ENCODE peak calls at places on chromosomes 6 and 20, in seven cellular contexts. One of them, this sample, is unnamed.

GRCh38 chr20:2330090-2330695 is 34.4 kb downstream of the TGM3 start:
- DNase-seq in activated CD8-positive, alpha-beta memory T cell treated with anti-CD3 and anti-CD28 coated beads for 24 hours: no peak
- DNase-seq in NCI-H1436: peak; percentile 18
- DNase-seq in hypothalamus: no peak
- DNase-seq in ecto neural progenitor cell: no peak
- DNase-seq in stomach: peak; percentile 66
- DNase-seq in stimulated activated CD4-positive, alpha-beta T cell treated with anti-CD3 and anti-CD28 coated beads, Interleukin-4, amount 100 ng/mL, for 48 hours: no peak
- DNase-seq in this sample: no peak

GRCh38 chr6:8530775-8531435 is 95.6 kb upstream of the SLC35B3 start:
- DNase-seq in activated CD8-positive, alpha-beta memory T cell treated with anti-CD3 and anti-CD28 coated beads for 24 hours: no peak
- DNase-seq in NCI-H1436: no peak
- DNase-seq in hypothalamus: no peak
- DNase-seq in ecto neural progenitor cell: no peak
- DNase-seq in stomach: no peak
- DNase-seq in stimulated activated CD4-positive, alpha-beta T cell treated with anti-CD3 and anti-CD28 coated beads, Interleukin-4, amount 100 ng/mL, for 48 hours: no peak
- DNase-seq in this sample: no peak

GRCh38 chr20:34880095-34880680 is 3.8 kb downstream of the ACSS2 start:
- DNase-seq in activated CD8-positive, alpha-beta memory T cell treated with anti-CD3 and anti-CD28 coated beads for 24 hours: no peak
- DNase-seq in NCI-H1436: no peak
- DNase-seq in hypothalamus: peak; percentile 15
- DNase-seq in ecto neural progenitor cell: no peak
- DNase-seq in stomach: no peak
- DNase-seq in stimulated activated CD4-positive, alpha-beta T cell treated with anti-CD3 and anti-CD28 coated beads, Interleukin-4, amount 100 ng/mL, for 48 hours: no peak
- DNase-seq in this sample: no peak

GRCh38 chr6:149140137-149140909 is 177.2 kb upstream of the TAB2 start:
- DNase-seq in activated CD8-positive, alpha-beta memory T cell treated with anti-CD3 and anti-CD28 coated beads for 24 hours: peak; percentile 76
- DNase-seq in NCI-H1436: no peak
- DNase-seq in hypothalamus: no peak
- DNase-seq in ecto neural progenitor cell: no peak
- DNase-seq in stomach: no peak
- DNase-seq in stimulated activated CD4-positive, alpha-beta T cell treated with anti-CD3 and anti-CD28 coated beads, Interleukin-4, amount 100 ng/mL, for 48 hours: peak; percentile 63
- DNase-seq in this sample: no peak

GRCh38 chr6:163226836-163227485 is 187.6 kb upstream of the QKI start:
- DNase-seq in activated CD8-positive, alpha-beta memory T cell treated with anti-CD3 and anti-CD28 coated beads for 24 hours: no peak
- DNase-seq in NCI-H1436: no peak
- DNase-seq in hypothalamus: no peak
- DNase-seq in ecto neural progenitor cell: no peak
- DNase-seq in stomach: no peak
- DNase-seq in stimulated activated CD4-positive, alpha-beta T cell treated with anti-CD3 and anti-CD28 coated beads, Interleukin-4, amount 100 ng/mL, for 48 hours: no peak
- DNase-seq in this sample: no peak

GRCh38 chr6:100136590-100136989 is 142.6 kb upstream of the MCHR2 start:
- DNase-seq in activated CD8-positive, alpha-beta memory T cell treated with anti-CD3 and anti-CD28 coated beads for 24 hours: no peak
- DNase-seq in NCI-H1436: no peak
- DNase-seq in hypothalamus: no peak
- DNase-seq in ecto neural progenitor cell: no peak
- DNase-seq in stomach: no peak
- DNase-seq in stimulated activated CD4-positive, alpha-beta T cell treated with anti-CD3 and anti-CD28 coated beads, Interleukin-4, amount 100 ng/mL, for 48 hours: no peak
- DNase-seq in this sample: no peak

GRCh38 chr20:32439132-32439829 is 81.2 kb downstream of the ASXL1 start:
- DNase-seq in activated CD8-positive, alpha-beta memory T cell treated with anti-CD3 and anti-CD28 coated beads for 24 hours: peak; percentile 64
- DNase-seq in NCI-H1436: no peak
- DNase-seq in hypothalamus: no peak
- DNase-seq in ecto neural progenitor cell: no peak
- DNase-seq in stomach: no peak
- DNase-seq in stimulated activated CD4-positive, alpha-beta T cell treated with anti-CD3 and anti-CD28 coated beads, Interleukin-4, amount 100 ng/mL, for 48 hours: peak; percentile 32
- DNase-seq in this sample: no peak

GRCh38 chr20:2102585-2103453 is 1.2 kb downstream of the STK35 start:
- DNase-seq in activated CD8-positive, alpha-beta memory T cell treated with anti-CD3 and anti-CD28 coated beads for 24 hours: peak; percentile 95
- DNase-seq in NCI-H1436: peak; percentile 86
- DNase-seq in hypothalamus: peak; percentile 92
- DNase-seq in ecto neural progenitor cell: peak; percentile 91
- DNase-seq in stomach: peak; percentile 86
- DNase-seq in stimulated activated CD4-positive, alpha-beta T cell treated with anti-CD3 and anti-CD28 coated beads, Interleukin-4, amount 100 ng/mL, for 48 hours: peak; percentile 77
- DNase-seq in this sample: peak; percentile 95

GRCh38 chr6:41965429-41966213 is 24.0 kb upstream of the CCND3 start:
- DNase-seq in activated CD8-positive, alpha-beta memory T cell treated with anti-CD3 and anti-CD28 coated beads for 24 hours: peak; percentile 47
- DNase-seq in NCI-H1436: no peak
- DNase-seq in hypothalamus: no peak
- DNase-seq in ecto neural progenitor cell: peak; percentile 80
- DNase-seq in stomach: no peak
- DNase-seq in stimulated activated CD4-positive, alpha-beta T cell treated with anti-CD3 and anti-CD28 coated beads, Interleukin-4, amount 100 ng/mL, for 48 hours: no peak
- DNase-seq in this sample: no peak

GRCh38 chr6:2639876-2640275 is 110.8 kb downstream of the MYLK4 start:
- DNase-seq in activated CD8-positive, alpha-beta memory T cell treated with anti-CD3 and anti-CD28 coated beads for 24 hours: no peak
- DNase-seq in NCI-H1436: no peak
- DNase-seq in hypothalamus: no peak
- DNase-seq in ecto neural progenitor cell: peak; percentile 40
- DNase-seq in stomach: no peak
- DNase-seq in stimulated activated CD4-positive, alpha-beta T cell treated with anti-CD3 and anti-CD28 coated beads, Interleukin-4, amount 100 ng/mL, for 48 hours: no peak
- DNase-seq in this sample: no peak

GRCh38 chr6:125197795-125198269 is 44.3 kb downstream of the TPD52L1 start:
- DNase-seq in activated CD8-positive, alpha-beta memory T cell treated with anti-CD3 and anti-CD28 coated beads for 24 hours: no peak
- DNase-seq in NCI-H1436: no peak
- DNase-seq in hypothalamus: no peak
- DNase-seq in ecto neural progenitor cell: no peak
- DNase-seq in stomach: peak; percentile 87
- DNase-seq in stimulated activated CD4-positive, alpha-beta T cell treated with anti-CD3 and anti-CD28 coated beads, Interleukin-4, amount 100 ng/mL, for 48 hours: no peak
- DNase-seq in this sample: no peak

GRCh38 chr6:158149641-158150040 is 18.4 kb downstream of the SERAC1 start:
- DNase-seq in activated CD8-positive, alpha-beta memory T cell treated with anti-CD3 and anti-CD28 coated beads for 24 hours: no peak
- DNase-seq in NCI-H1436: no peak
- DNase-seq in hypothalamus: no peak
- DNase-seq in ecto neural progenitor cell: no peak
- DNase-seq in stomach: no peak
- DNase-seq in stimulated activated CD4-positive, alpha-beta T cell treated with anti-CD3 and anti-CD28 coated beads, Interleukin-4, amount 100 ng/mL, for 48 hours: no peak
- DNase-seq in this sample: no peak

GRCh38 chr6:41630946-41631345 is 7.3 kb upstream of the MDFI start:
- DNase-seq in activated CD8-positive, alpha-beta memory T cell treated with anti-CD3 and anti-CD28 coated beads for 24 hours: no peak
- DNase-seq in NCI-H1436: no peak
- DNase-seq in hypothalamus: no peak
- DNase-seq in ecto neural progenitor cell: no peak
- DNase-seq in stomach: no peak
- DNase-seq in stimulated activated CD4-positive, alpha-beta T cell treated with anti-CD3 and anti-CD28 coated beads, Interleukin-4, amount 100 ng/mL, for 48 hours: no peak
- DNase-seq in this sample: no peak

GRCh38 chr20:62048346-62048761 is 17.3 kb downstream of the TAF4 start:
- DNase-seq in activated CD8-positive, alpha-beta memory T cell treated with anti-CD3 and anti-CD28 coated beads for 24 hours: no peak
- DNase-seq in NCI-H1436: no peak
- DNase-seq in hypothalamus: no peak
- DNase-seq in ecto neural progenitor cell: no peak
- DNase-seq in stomach: no peak
- DNase-seq in stimulated activated CD4-positive, alpha-beta T cell treated with anti-CD3 and anti-CD28 coated beads, Interleukin-4, amount 100 ng/mL, for 48 hours: no peak
- DNase-seq in this sample: no peak

GRCh38 chr6:26268659-26269402 is 96.2 kb upstream of the BTN3A2 start:
- DNase-seq in activated CD8-positive, alpha-beta memory T cell treated with anti-CD3 and anti-CD28 coated beads for 24 hours: no peak
- DNase-seq in NCI-H1436: no peak
- DNase-seq in hypothalamus: no peak
- DNase-seq in ecto neural progenitor cell: peak; percentile 69
- DNase-seq in stomach: no peak
- DNase-seq in stimulated activated CD4-positive, alpha-beta T cell treated with anti-CD3 and anti-CD28 coated beads, Interleukin-4, amount 100 ng/mL, for 48 hours: no peak
- DNase-seq in this sample: no peak

GRCh38 chr20:20417891-20418676 is 50.2 kb downstream of the INSM1 start:
- DNase-seq in activated CD8-positive, alpha-beta memory T cell treated with anti-CD3 and anti-CD28 coated beads for 24 hours: no peak
- DNase-seq in NCI-H1436: no peak
- DNase-seq in hypothalamus: no peak
- DNase-seq in ecto neural progenitor cell: no peak
- DNase-seq in stomach: no peak
- DNase-seq in stimulated activated CD4-positive, alpha-beta T cell treated with anti-CD3 and anti-CD28 coated beads, Interleukin-4, amount 100 ng/mL, for 48 hours: peak; percentile 18
- DNase-seq in this sample: no peak

GRCh38 chr6:104404377-104404776 is 455.3 kb downstream of the HACE1 start:
- DNase-seq in activated CD8-positive, alpha-beta memory T cell treated with anti-CD3 and anti-CD28 coated beads for 24 hours: no peak
- DNase-seq in NCI-H1436: no peak
- DNase-seq in hypothalamus: no peak
- DNase-seq in ecto neural progenitor cell: no peak
- DNase-seq in stomach: no peak
- DNase-seq in stimulated activated CD4-positive, alpha-beta T cell treated with anti-CD3 and anti-CD28 coated beads, Interleukin-4, amount 100 ng/mL, for 48 hours: no peak
- DNase-seq in this sample: no peak

GRCh38 chr20:62378215-62378614 is 8.7 kb upstream of the RPS21 start:
- DNase-seq in activated CD8-positive, alpha-beta memory T cell treated with anti-CD3 and anti-CD28 coated beads for 24 hours: no peak
- DNase-seq in NCI-H1436: no peak
- DNase-seq in hypothalamus: no peak
- DNase-seq in ecto neural progenitor cell: no peak
- DNase-seq in stomach: no peak
- DNase-seq in stimulated activated CD4-positive, alpha-beta T cell treated with anti-CD3 and anti-CD28 coated beads, Interleukin-4, amount 100 ng/mL, for 48 hours: no peak
- DNase-seq in this sample: no peak

GRCh38 chr6:169626169-169626833 is 75.5 kb downstream of the WDR27 start:
- DNase-seq in activated CD8-positive, alpha-beta memory T cell treated with anti-CD3 and anti-CD28 coated beads for 24 hours: no peak
- DNase-seq in NCI-H1436: no peak
- DNase-seq in hypothalamus: no peak
- DNase-seq in ecto neural progenitor cell: no peak
- DNase-seq in stomach: no peak
- DNase-seq in stimulated activated CD4-positive, alpha-beta T cell treated with anti-CD3 and anti-CD28 coated beads, Interleukin-4, amount 100 ng/mL, for 48 hours: no peak
- DNase-seq in this sample: no peak

GRCh38 chr6:166169549-166170421 is 2.1 kb upstream of the TBXT start:
- DNase-seq in activated CD8-positive, alpha-beta memory T cell treated with anti-CD3 and anti-CD28 coated beads for 24 hours: no peak
- DNase-seq in NCI-H1436: no peak
- DNase-seq in hypothalamus: no peak
- DNase-seq in ecto neural progenitor cell: peak; percentile 52
- DNase-seq in stomach: no peak
- DNase-seq in stimulated activated CD4-positive, alpha-beta T cell treated with anti-CD3 and anti-CD28 coated beads, Interleukin-4, amount 100 ng/mL, for 48 hours: no peak
- DNase-seq in this sample: no peak

GRCh38 chr6:31641370-31641769 is 11.1 kb downstream of the BAG6 start:
- DNase-seq in activated CD8-positive, alpha-beta memory T cell treated with anti-CD3 and anti-CD28 coated beads for 24 hours: no peak
- DNase-seq in NCI-H1436: no peak
- DNase-seq in hypothalamus: no peak
- DNase-seq in ecto neural progenitor cell: no peak
- DNase-seq in stomach: no peak
- DNase-seq in stimulated activated CD4-positive, alpha-beta T cell treated with anti-CD3 and anti-CD28 coated beads, Interleukin-4, amount 100 ng/mL, for 48 hours: no peak
- DNase-seq in this sample: no peak

GRCh38 chr6:151690303-151690702 is 117.2 kb upstream of the ESR1 start:
- DNase-seq in activated CD8-positive, alpha-beta memory T cell treated with anti-CD3 and anti-CD28 coated beads for 24 hours: no peak
- DNase-seq in NCI-H1436: no peak
- DNase-seq in hypothalamus: no peak
- DNase-seq in ecto neural progenitor cell: no peak
- DNase-seq in stomach: no peak
- DNase-seq in stimulated activated CD4-positive, alpha-beta T cell treated with anti-CD3 and anti-CD28 coated beads, Interleukin-4, amount 100 ng/mL, for 48 hours: no peak
- DNase-seq in this sample: no peak

GRCh38 chr20:61436674-61437279 is 184.7 kb downstream of the CDH4 start:
- DNase-seq in activated CD8-positive, alpha-beta memory T cell treated with anti-CD3 and anti-CD28 coated beads for 24 hours: no peak
- DNase-seq in NCI-H1436: no peak
- DNase-seq in hypothalamus: no peak
- DNase-seq in ecto neural progenitor cell: peak; percentile 87
- DNase-seq in stomach: no peak
- DNase-seq in stimulated activated CD4-positive, alpha-beta T cell treated with anti-CD3 and anti-CD28 coated beads, Interleukin-4, amount 100 ng/mL, for 48 hours: no peak
- DNase-seq in this sample: no peak

GRCh38 chr20:20517296-20517695 is 149.4 kb downstream of the INSM1 start:
- DNase-seq in activated CD8-positive, alpha-beta memory T cell treated with anti-CD3 and anti-CD28 coated beads for 24 hours: no peak
- DNase-seq in NCI-H1436: no peak
- DNase-seq in hypothalamus: no peak
- DNase-seq in ecto neural progenitor cell: no peak
- DNase-seq in stomach: no peak
- DNase-seq in stimulated activated CD4-positive, alpha-beta T cell treated with anti-CD3 and anti-CD28 coated beads, Interleukin-4, amount 100 ng/mL, for 48 hours: no peak
- DNase-seq in this sample: no peak

GRCh38 chr6:10166031-10166430 is 248.8 kb downstream of the TFAP2A start:
- DNase-seq in activated CD8-positive, alpha-beta memory T cell treated with anti-CD3 and anti-CD28 coated beads for 24 hours: no peak
- DNase-seq in NCI-H1436: no peak
- DNase-seq in hypothalamus: no peak
- DNase-seq in ecto neural progenitor cell: no peak
- DNase-seq in stomach: no peak
- DNase-seq in stimulated activated CD4-positive, alpha-beta T cell treated with anti-CD3 and anti-CD28 coated beads, Interleukin-4, amount 100 ng/mL, for 48 hours: no peak
- DNase-seq in this sample: no peak

GRCh38 chr20:2140561-2140960 is 38.9 kb downstream of the STK35 start:
- DNase-seq in activated CD8-positive, alpha-beta memory T cell treated with anti-CD3 and anti-CD28 coated beads for 24 hours: no peak
- DNase-seq in NCI-H1436: no peak
- DNase-seq in hypothalamus: no peak
- DNase-seq in ecto neural progenitor cell: no peak
- DNase-seq in stomach: peak; percentile 43
- DNase-seq in stimulated activated CD4-positive, alpha-beta T cell treated with anti-CD3 and anti-CD28 coated beads, Interleukin-4, amount 100 ng/mL, for 48 hours: no peak
- DNase-seq in this sample: no peak

GRCh38 chr6:36427781-36428345 is 14.8 kb downstream of the PXT1 start:
- DNase-seq in activated CD8-positive, alpha-beta memory T cell treated with anti-CD3 and anti-CD28 coated beads for 24 hours: no peak
- DNase-seq in NCI-H1436: no peak
- DNase-seq in hypothalamus: no peak
- DNase-seq in ecto neural progenitor cell: no peak
- DNase-seq in stomach: no peak
- DNase-seq in stimulated activated CD4-positive, alpha-beta T cell treated with anti-CD3 and anti-CD28 coated beads, Interleukin-4, amount 100 ng/mL, for 48 hours: no peak
- DNase-seq in this sample: no peak

GRCh38 chr20:21513881-21514540 is at the start of gene NKX2-2:
- DNase-seq in activated CD8-positive, alpha-beta memory T cell treated with anti-CD3 and anti-CD28 coated beads for 24 hours: no peak
- DNase-seq in NCI-H1436: no peak
- DNase-seq in hypothalamus: peak; percentile 71
- DNase-seq in ecto neural progenitor cell: peak; percentile 54
- DNase-seq in stomach: no peak
- DNase-seq in stimulated activated CD4-positive, alpha-beta T cell treated with anti-CD3 and anti-CD28 coated beads, Interleukin-4, amount 100 ng/mL, for 48 hours: no peak
- DNase-seq in this sample: peak; percentile 32

GRCh38 chr20:38609828-38610227 is 8.2 kb downstream of the ARHGAP40 start:
- DNase-seq in activated CD8-positive, alpha-beta memory T cell treated with anti-CD3 and anti-CD28 coated beads for 24 hours: no peak
- DNase-seq in NCI-H1436: no peak
- DNase-seq in hypothalamus: no peak
- DNase-seq in ecto neural progenitor cell: no peak
- DNase-seq in stomach: no peak
- DNase-seq in stimulated activated CD4-positive, alpha-beta T cell treated with anti-CD3 and anti-CD28 coated beads, Interleukin-4, amount 100 ng/mL, for 48 hours: no peak
- DNase-seq in this sample: no peak

GRCh38 chr6:135022050-135022697 is 32.4 kb downstream of the HBS1L start:
- DNase-seq in activated CD8-positive, alpha-beta memory T cell treated with anti-CD3 and anti-CD28 coated beads for 24 hours: no peak
- DNase-seq in NCI-H1436: no peak
- DNase-seq in hypothalamus: no peak
- DNase-seq in ecto neural progenitor cell: no peak
- DNase-seq in stomach: no peak
- DNase-seq in stimulated activated CD4-positive, alpha-beta T cell treated with anti-CD3 and anti-CD28 coated beads, Interleukin-4, amount 100 ng/mL, for 48 hours: no peak
- DNase-seq in this sample: no peak

GRCh38 chr6:38933426-38933825 is 115.2 kb upstream of the GLP1R start:
- DNase-seq in activated CD8-positive, alpha-beta memory T cell treated with anti-CD3 and anti-CD28 coated beads for 24 hours: no peak
- DNase-seq in NCI-H1436: no peak
- DNase-seq in hypothalamus: no peak
- DNase-seq in ecto neural progenitor cell: no peak
- DNase-seq in stomach: no peak
- DNase-seq in stimulated activated CD4-positive, alpha-beta T cell treated with anti-CD3 and anti-CD28 coated beads, Interleukin-4, amount 100 ng/mL, for 48 hours: no peak
- DNase-seq in this sample: no peak

GRCh38 chr20:36243726-36244125 is 7.4 kb downstream of the AAR2 start:
- DNase-seq in activated CD8-positive, alpha-beta memory T cell treated with anti-CD3 and anti-CD28 coated beads for 24 hours: no peak
- DNase-seq in NCI-H1436: no peak
- DNase-seq in hypothalamus: no peak
- DNase-seq in ecto neural progenitor cell: no peak
- DNase-seq in stomach: no peak
- DNase-seq in stimulated activated CD4-positive, alpha-beta T cell treated with anti-CD3 and anti-CD28 coated beads, Interleukin-4, amount 100 ng/mL, for 48 hours: no peak
- DNase-seq in this sample: no peak

GRCh38 chr6:40394381-40394780 is 192.8 kb downstream of the LRFN2 start:
- DNase-seq in activated CD8-positive, alpha-beta memory T cell treated with anti-CD3 and anti-CD28 coated beads for 24 hours: no peak
- DNase-seq in NCI-H1436: no peak
- DNase-seq in hypothalamus: no peak
- DNase-seq in ecto neural progenitor cell: no peak
- DNase-seq in stomach: no peak
- DNase-seq in stimulated activated CD4-positive, alpha-beta T cell treated with anti-CD3 and anti-CD28 coated beads, Interleukin-4, amount 100 ng/mL, for 48 hours: no peak
- DNase-seq in this sample: no peak

GRCh38 chr6:44084231-44085014 is 42.8 kb downstream of the MRPL14 start:
- DNase-seq in activated CD8-positive, alpha-beta memory T cell treated with anti-CD3 and anti-CD28 coated beads for 24 hours: no peak
- DNase-seq in NCI-H1436: no peak
- DNase-seq in hypothalamus: no peak
- DNase-seq in ecto neural progenitor cell: peak; percentile 61
- DNase-seq in stomach: no peak
- DNase-seq in stimulated activated CD4-positive, alpha-beta T cell treated with anti-CD3 and anti-CD28 coated beads, Interleukin-4, amount 100 ng/mL, for 48 hours: no peak
- DNase-seq in this sample: no peak

GRCh38 chr20:1392443-1392692 is 486 bp downstream of the FKBP1A start:
- DNase-seq in activated CD8-positive, alpha-beta memory T cell treated with anti-CD3 and anti-CD28 coated beads for 24 hours: no peak
- DNase-seq in NCI-H1436: no peak
- DNase-seq in hypothalamus: no peak
- DNase-seq in ecto neural progenitor cell: no peak
- DNase-seq in stomach: no peak
- DNase-seq in stimulated activated CD4-positive, alpha-beta T cell treated with anti-CD3 and anti-CD28 coated beads, Interleukin-4, amount 100 ng/mL, for 48 hours: no peak
- DNase-seq in this sample: no peak

GRCh38 chr20:53916173-53916512 is 154.3 kb downstream of the BCAS1 start:
- DNase-seq in activated CD8-positive, alpha-beta memory T cell treated with anti-CD3 and anti-CD28 coated beads for 24 hours: no peak
- DNase-seq in NCI-H1436: no peak
- DNase-seq in hypothalamus: no peak
- DNase-seq in ecto neural progenitor cell: no peak
- DNase-seq in stomach: no peak
- DNase-seq in stimulated activated CD4-positive, alpha-beta T cell treated with anti-CD3 and anti-CD28 coated beads, Interleukin-4, amount 100 ng/mL, for 48 hours: no peak
- DNase-seq in this sample: no peak

GRCh38 chr6:4776967-4777925 is 1.0 kb downstream of the CDYL start:
- DNase-seq in activated CD8-positive, alpha-beta memory T cell treated with anti-CD3 and anti-CD28 coated beads for 24 hours: peak; percentile 73
- DNase-seq in NCI-H1436: no peak
- DNase-seq in hypothalamus: peak; percentile 26
- DNase-seq in ecto neural progenitor cell: no peak
- DNase-seq in stomach: no peak
- DNase-seq in stimulated activated CD4-positive, alpha-beta T cell treated with anti-CD3 and anti-CD28 coated beads, Interleukin-4, amount 100 ng/mL, for 48 hours: no peak
- DNase-seq in this sample: no peak

GRCh38 chr6:106579281-106579680 is 50.0 kb downstream of the RTN4IP1 start:
- DNase-seq in activated CD8-positive, alpha-beta memory T cell treated with anti-CD3 and anti-CD28 coated beads for 24 hours: no peak
- DNase-seq in NCI-H1436: no peak
- DNase-seq in hypothalamus: no peak
- DNase-seq in ecto neural progenitor cell: no peak
- DNase-seq in stomach: no peak
- DNase-seq in stimulated activated CD4-positive, alpha-beta T cell treated with anti-CD3 and anti-CD28 coated beads, Interleukin-4, amount 100 ng/mL, for 48 hours: no peak
- DNase-seq in this sample: no peak

This sample was measured in HuH-7.5.